ENCODE peak calls at places on chromosomes 7 and 10, in six cellular contexts. One of them, this sample, is unnamed. For H3K36me3, the result is how much of the 10 kb centered on the place peaks cover.

GRCh38 chr7:22876986-22877729 is 54.5 kb upstream of the TOMM7 start:
- DNase-seq in psoas muscle: no peak
- DNase-seq in SK-N-SH: no peak
- DNase-seq in suprapubic skin: no peak
- DNase-seq in upper lobe of left lung: no peak
- DNase-seq in neuronal stem cell: no peak
- DNase-seq in this sample: no peak

GRCh38 chr10:71837085-71837827 is 13.8 kb downstream of the PSAP start:
- DNase-seq in suprapubic skin: peak
- DNase-seq in upper lobe of left lung: no peak
- DNase-seq in SK-N-SH: peak
- DNase-seq in psoas muscle: no peak
- DNase-seq in neuronal stem cell: no peak
- DNase-seq in this sample: no peak

GRCh38 chr10:1368772-1369171 is 312.6 kb downstream of the WDR37 start:
- DNase-seq in suprapubic skin: no peak
- DNase-seq in SK-N-SH: peak
- DNase-seq in upper lobe of left lung: no peak
- DNase-seq in psoas muscle: no peak
- DNase-seq in neuronal stem cell: peak
- DNase-seq in this sample: peak

GRCh38 chr7:128887169-128888038 is 23.1 kb downstream of the KCP start:
- DNase-seq in neuronal stem cell: no peak
- DNase-seq in psoas muscle: no peak
- DNase-seq in upper lobe of left lung: no peak
- DNase-seq in suprapubic skin: peak
- DNase-seq in SK-N-SH: no peak
- DNase-seq in this sample: no peak

GRCh38 chr7:40437498-40437897 is 302.7 kb downstream of the SUGCT start:
- DNase-seq in suprapubic skin: no peak
- DNase-seq in neuronal stem cell: no peak
- DNase-seq in psoas muscle: no peak
- DNase-seq in SK-N-SH: no peak
- DNase-seq in upper lobe of left lung: no peak
- DNase-seq in this sample: peak

GRCh38 chr10:34444223-34445183 is 370.6 kb downstream of the PARD3 start:
- DNase-seq in psoas muscle: no peak
- DNase-seq in neuronal stem cell: no peak
- DNase-seq in suprapubic skin: no peak
- DNase-seq in upper lobe of left lung: no peak
- DNase-seq in SK-N-SH: no peak
- DNase-seq in this sample: no peak

GRCh38 chr7:48563334-48563733 is 361.0 kb upstream of the CDC14C start:
- DNase-seq in suprapubic skin: no peak
- DNase-seq in upper lobe of left lung: no peak
- DNase-seq in neuronal stem cell: no peak
- DNase-seq in SK-N-SH: no peak
- DNase-seq in psoas muscle: no peak
- DNase-seq in this sample: no peak

GRCh38 chr10:91409069-91409868 is 875 bp upstream of the HECTD2 start:
- DNase-seq in SK-N-SH: peak
- DNase-seq in psoas muscle: peak
- DNase-seq in suprapubic skin: peak
- DNase-seq in neuronal stem cell: peak
- DNase-seq in upper lobe of left lung: no peak
- DNase-seq in this sample: peak

GRCh38 chr7:12583181-12583580 is 12.7 kb downstream of the SCIN start:
- DNase-seq in upper lobe of left lung: no peak
- DNase-seq in psoas muscle: no peak
- DNase-seq in SK-N-SH: no peak
- DNase-seq in suprapubic skin: no peak
- DNase-seq in neuronal stem cell: no peak
- DNase-seq in this sample: no peak

GRCh38 chr10:24150853-24151252 is 58.1 kb upstream of the KIAA1217 start:
- DNase-seq in neuronal stem cell: no peak
- DNase-seq in SK-N-SH: no peak
- DNase-seq in upper lobe of left lung: no peak
- DNase-seq in psoas muscle: no peak
- DNase-seq in suprapubic skin: no peak
- DNase-seq in this sample: no peak

GRCh38 chr7:150564045-150564444 is 3.1 kb upstream of the GIMAP4 start:
- DNase-seq in SK-N-SH: no peak
- DNase-seq in upper lobe of left lung: no peak
- DNase-seq in neuronal stem cell: no peak
- DNase-seq in suprapubic skin: no peak
- DNase-seq in psoas muscle: no peak
- DNase-seq in this sample: no peak

GRCh38 chr10:24556746-24557742 is 166.6 kb downstream of the ARHGAP21 start:
- DNase-seq in suprapubic skin: no peak
- DNase-seq in SK-N-SH: peak
- DNase-seq in upper lobe of left lung: peak
- DNase-seq in psoas muscle: no peak
- DNase-seq in neuronal stem cell: peak
- DNase-seq in this sample: peak

GRCh38 chr7:28405662-28406061 is 6.7 kb upstream of the CREB5 start:
- DNase-seq in suprapubic skin: peak
- DNase-seq in neuronal stem cell: no peak
- DNase-seq in upper lobe of left lung: no peak
- DNase-seq in psoas muscle: peak
- DNase-seq in SK-N-SH: no peak
- DNase-seq in this sample: no peak

GRCh38 chr7:66099551-66100407 is 14.9 kb upstream of the CRCP start:
- DNase-seq in upper lobe of left lung: no peak
- DNase-seq in neuronal stem cell: peak
- DNase-seq in psoas muscle: peak
- DNase-seq in SK-N-SH: no peak
- DNase-seq in suprapubic skin: peak
- DNase-seq in this sample: peak

GRCh38 chr7:79454325-79454960 is 976 bp upstream of the MAGI2 start:
- DNase-seq in psoas muscle: peak
- DNase-seq in neuronal stem cell: peak
- DNase-seq in SK-N-SH: no peak
- DNase-seq in suprapubic skin: peak
- DNase-seq in upper lobe of left lung: peak
- DNase-seq in this sample: peak

GRCh38 chr7:25894002-25894901 is 257.7 kb upstream of the NFE2L3 start:
- DNase-seq in upper lobe of left lung: no peak
- DNase-seq in neuronal stem cell: no peak
- DNase-seq in suprapubic skin: no peak
- DNase-seq in SK-N-SH: peak
- DNase-seq in psoas muscle: peak
- DNase-seq in this sample: no peak

GRCh38 chr10:118953999-118954398 is 75.5 kb upstream of the NANOS1 start:
- DNase-seq in psoas muscle: no peak
- DNase-seq in suprapubic skin: no peak
- DNase-seq in neuronal stem cell: no peak
- DNase-seq in upper lobe of left lung: no peak
- DNase-seq in SK-N-SH: no peak
- DNase-seq in this sample: no peak

GRCh38 chr7:33725111-33725510 is 180.2 kb upstream of the BMPER start:
- DNase-seq in suprapubic skin: no peak
- DNase-seq in neuronal stem cell: no peak
- DNase-seq in upper lobe of left lung: no peak
- DNase-seq in SK-N-SH: peak
- DNase-seq in psoas muscle: no peak
- DNase-seq in this sample: no peak

GRCh38 chr7:29239638-29240037 is 45.1 kb downstream of the CHN2 start:
- DNase-seq in neuronal stem cell: no peak
- DNase-seq in psoas muscle: no peak
- DNase-seq in upper lobe of left lung: no peak
- DNase-seq in SK-N-SH: no peak
- DNase-seq in suprapubic skin: no peak
- DNase-seq in this sample: no peak

GRCh38 chr7:97480700-97481410 is 251.0 kb upstream of the TAC1 start:
- DNase-seq in psoas muscle: no peak
- DNase-seq in SK-N-SH: no peak
- DNase-seq in suprapubic skin: no peak
- DNase-seq in upper lobe of left lung: no peak
- DNase-seq in neuronal stem cell: no peak
- DNase-seq in this sample: no peak

GRCh38 chr10:114271779-114272167 is 32.7 kb downstream of the VWA2 start:
- DNase-seq in suprapubic skin: peak
- DNase-seq in upper lobe of left lung: no peak
- DNase-seq in psoas muscle: peak
- DNase-seq in SK-N-SH: no peak
- DNase-seq in neuronal stem cell: no peak
- DNase-seq in this sample: peak

GRCh38 chr10:52756295-52756694 is 16.3 kb downstream of the MBL2 start:
- DNase-seq in upper lobe of left lung: no peak
- DNase-seq in suprapubic skin: no peak
- DNase-seq in neuronal stem cell: no peak
- DNase-seq in SK-N-SH: no peak
- DNase-seq in psoas muscle: no peak
- DNase-seq in this sample: no peak

GRCh38 chr10:76939862-76940495 is 697.6 kb downstream of the KCNMA1 start:
- DNase-seq in psoas muscle: no peak
- DNase-seq in neuronal stem cell: no peak
- DNase-seq in suprapubic skin: no peak
- DNase-seq in SK-N-SH: peak
- DNase-seq in upper lobe of left lung: no peak
- DNase-seq in this sample: no peak

DNA sequence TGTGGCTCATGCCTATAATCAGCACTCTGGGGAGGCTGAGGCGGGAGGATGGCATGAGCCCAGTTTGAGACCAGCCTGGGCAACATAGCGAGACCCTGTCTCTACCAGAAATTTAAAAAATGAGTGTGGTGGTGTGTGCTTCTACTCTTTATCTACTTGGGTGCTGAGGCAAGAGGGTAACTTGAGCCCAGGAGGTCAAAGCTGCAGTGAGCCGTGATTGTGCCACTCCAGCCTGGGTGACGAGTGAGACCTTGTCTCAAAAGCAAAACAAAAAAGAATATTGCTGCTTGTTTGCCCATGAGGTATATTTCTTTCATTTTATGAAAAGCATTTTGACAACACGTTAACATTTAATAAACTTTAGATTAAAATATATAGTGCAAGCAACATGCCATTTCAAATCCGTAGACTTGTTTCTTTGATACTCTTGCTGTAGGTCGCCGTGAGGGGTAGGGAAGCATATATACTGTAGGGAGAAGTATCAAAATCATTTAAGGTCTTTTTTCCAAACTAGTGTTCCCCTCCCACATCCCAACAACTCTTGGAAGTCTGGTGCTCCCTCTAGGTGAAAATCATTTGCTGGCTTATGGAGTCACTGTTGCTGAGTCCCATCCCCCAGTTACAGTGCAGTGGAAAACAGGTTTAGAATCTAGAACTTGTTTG is 4.3 kb upstream of the LSMEM1 start:
- DNase-seq in upper lobe of left lung: no peak
- DNase-seq in neuronal stem cell: no peak
- DNase-seq in suprapubic skin: no peak
- DNase-seq in SK-N-SH: no peak
- DNase-seq in psoas muscle: no peak
- DNase-seq in this sample: no peak
- H3K36me3 ChIP-seq in upper lobe of left lung: under half
- H3K36me3 ChIP-seq in neuronal stem cell: half or more
- H3K36me3 ChIP-seq in suprapubic skin: half or more
- H3K36me3 ChIP-seq in SK-N-SH: half or more
- H3K36me3 ChIP-seq in psoas muscle: half or more
- H3K36me3 ChIP-seq in this sample: half or more

GRCh38 chr7:148489678-148490077 is 100.9 kb upstream of the C7orf33 start:
- DNase-seq in upper lobe of left lung: no peak
- DNase-seq in psoas muscle: no peak
- DNase-seq in neuronal stem cell: no peak
- DNase-seq in suprapubic skin: no peak
- DNase-seq in SK-N-SH: no peak
- DNase-seq in this sample: no peak
- H3K36me3 ChIP-seq in upper lobe of left lung: under half
- H3K36me3 ChIP-seq in psoas muscle: under half
- H3K36me3 ChIP-seq in neuronal stem cell: under half
- H3K36me3 ChIP-seq in suprapubic skin: under half
- H3K36me3 ChIP-seq in SK-N-SH: under half
- H3K36me3 ChIP-seq in this sample: under half

GRCh38 chr7:153521370-153521769 is 530.8 kb upstream of the DPP6 start:
- DNase-seq in neuronal stem cell: no peak
- DNase-seq in SK-N-SH: no peak
- DNase-seq in upper lobe of left lung: no peak
- DNase-seq in suprapubic skin: no peak
- DNase-seq in psoas muscle: no peak
- DNase-seq in this sample: no peak

GRCh38 chr7:153514006-153514405 is 538.2 kb upstream of the DPP6 start:
- DNase-seq in SK-N-SH: no peak
- DNase-seq in upper lobe of left lung: no peak
- DNase-seq in psoas muscle: no peak
- DNase-seq in neuronal stem cell: no peak
- DNase-seq in suprapubic skin: no peak
- DNase-seq in this sample: no peak

GRCh38 chr7:153515359-153515758 is 536.8 kb upstream of the DPP6 start:
- DNase-seq in SK-N-SH: no peak
- DNase-seq in psoas muscle: no peak
- DNase-seq in neuronal stem cell: no peak
- DNase-seq in upper lobe of left lung: no peak
- DNase-seq in suprapubic skin: no peak
- DNase-seq in this sample: no peak

GRCh38 chr7:153522261-153522660 is 529.9 kb upstream of the DPP6 start:
- DNase-seq in suprapubic skin: no peak
- DNase-seq in SK-N-SH: no peak
- DNase-seq in psoas muscle: no peak
- DNase-seq in neuronal stem cell: no peak
- DNase-seq in upper lobe of left lung: no peak
- DNase-seq in this sample: no peak

GRCh38 chr7:153518201-153518984 is 533.8 kb upstream of the DPP6 start:
- DNase-seq in psoas muscle: no peak
- DNase-seq in neuronal stem cell: no peak
- DNase-seq in suprapubic skin: no peak
- DNase-seq in SK-N-SH: no peak
- DNase-seq in upper lobe of left lung: no peak
- DNase-seq in this sample: no peak
- H3K36me3 ChIP-seq in psoas muscle: under half
- H3K36me3 ChIP-seq in neuronal stem cell: under half
- H3K36me3 ChIP-seq in suprapubic skin: under half
- H3K36me3 ChIP-seq in SK-N-SH: under half
- H3K36me3 ChIP-seq in upper lobe of left lung: under half
- H3K36me3 ChIP-seq in this sample: under half

GRCh38 chr10:99888623-99889022 is 106.2 kb downstream of the ABCC2 start:
- DNase-seq in neuronal stem cell: no peak
- DNase-seq in suprapubic skin: no peak
- DNase-seq in upper lobe of left lung: no peak
- DNase-seq in SK-N-SH: no peak
- DNase-seq in psoas muscle: no peak
- DNase-seq in this sample: no peak
- H3K36me3 ChIP-seq in neuronal stem cell: half or more
- H3K36me3 ChIP-seq in suprapubic skin: half or more
- H3K36me3 ChIP-seq in upper lobe of left lung: under half
- H3K36me3 ChIP-seq in SK-N-SH: under half
- H3K36me3 ChIP-seq in psoas muscle: half or more
- H3K36me3 ChIP-seq in this sample: half or more

GRCh38 chr7:55150166-55150565 is 131.3 kb downstream of the EGFR start:
- DNase-seq in psoas muscle: no peak
- DNase-seq in upper lobe of left lung: no peak
- DNase-seq in neuronal stem cell: no peak
- DNase-seq in suprapubic skin: no peak
- DNase-seq in SK-N-SH: no peak
- DNase-seq in this sample: no peak
- H3K36me3 ChIP-seq in psoas muscle: under half
- H3K36me3 ChIP-seq in upper lobe of left lung: under half
- H3K36me3 ChIP-seq in neuronal stem cell: under half
- H3K36me3 ChIP-seq in suprapubic skin: half or more
- H3K36me3 ChIP-seq in SK-N-SH: half or more
- H3K36me3 ChIP-seq in this sample: half or more

GRCh38 chr7:1895664-1896515 is 225.8 kb downstream of the ELFN1 start:
- DNase-seq in psoas muscle: peak
- DNase-seq in neuronal stem cell: no peak
- DNase-seq in SK-N-SH: no peak
- DNase-seq in suprapubic skin: no peak
- DNase-seq in upper lobe of left lung: peak
- DNase-seq in this sample: no peak
- H3K36me3 ChIP-seq in psoas muscle: under half
- H3K36me3 ChIP-seq in neuronal stem cell: under half
- H3K36me3 ChIP-seq in SK-N-SH: under half
- H3K36me3 ChIP-seq in suprapubic skin: under half
- H3K36me3 ChIP-seq in upper lobe of left lung: under half
- H3K36me3 ChIP-seq in this sample: under half